ENCODE peak calls at places on chromosome 15, in five cellular contexts. E is epithelial cell of prostate, Q is M059J, O is amniotic epithelial cell, U is left lung. K is an unnamed sample.

GRCh38 chr15:90033006-90033405 is 31.9 kb downstream of the ZNF710 start:
- DNase-seq in E (no peak), Q (no peak), O (no peak), U (no peak), K (no peak)

GRCh38 chr15:45442497-45443135 is 64.3 kb upstream of the GATM start:
- DNase-seq in E (no peak), Q (peak), O (peak), U (no peak), K (no peak)

GRCh38 chr15:74312445-74313007 is 54.9 kb downstream of the CYP11A1 start:
- DNase-seq in E (no peak), Q (no peak), O (no peak), U (no peak), K (no peak)

GRCh38 chr15:101662203-101662602 is 10.0 kb upstream of the TM2D3 start:
- DNase-seq in E (no peak), Q (no peak), O (no peak), U (no peak), K (no peak)

GRCh38 chr15:84810073-84810840 is 6.9 kb upstream of the ALPK3 start:
- DNase-seq in E (no peak), Q (peak), O (no peak), U (no peak), K (no peak)

GRCh38 chr15:48974865-48975264 is 11.1 kb upstream of the SHC4 start:
- DNase-seq in E (no peak), Q (no peak), O (peak), U (no peak), K (no peak)

GRCh38 chr15:37740623-37741141 is 193.8 kb upstream of the TMCO5A start:
- DNase-seq in E (no peak), Q (no peak), O (no peak), U (no peak), K (no peak)

GRCh38 chr15:69478259-69478687 is 25.7 kb downstream of the RPLP1 start:
- DNase-seq in E (no peak), Q (peak), O (peak), U (peak), K (peak)

GRCh38 chr15:38300395-38300794 is 47.8 kb downstream of the SPRED1 start:
- DNase-seq in E (no peak), Q (no peak), O (peak), U (no peak), K (no peak)

GRCh38 chr15:80242132-80242769 is 9.8 kb downstream of the CTXND1 start:
- DNase-seq in E (no peak), Q (peak), O (peak), U (no peak), K (peak)

GRCh38 chr15:29682361-29682760 is 139.9 kb downstream of the TJP1 start:
- DNase-seq in E (no peak), Q (no peak), O (no peak), U (no peak), K (no peak)

GRCh38 chr15:92714457-92715401 is 59.2 kb upstream of the FAM174B start:
- DNase-seq in E (no peak), Q (peak), O (peak), U (peak), K (peak)

GRCh38 chr15:88983861-88984429 is 70.8 kb upstream of the MFGE8 start:
- DNase-seq in E (no peak), Q (no peak), O (no peak), U (no peak), K (no peak)

GRCh38 chr15:73069109-73069508 is 16.8 kb downstream of the NEO1 start:
- DNase-seq in E (no peak), Q (no peak), O (no peak), U (no peak), K (no peak)

GRCh38 chr15:51731549-51732267 is 5.7 kb downstream of the LYSMD2 start:
- DNase-seq in E (no peak), Q (peak), O (peak), U (no peak), K (peak)

GRCh38 chr15:70525551-70525950 is 237.8 kb downstream of the UACA start:
- DNase-seq in E (no peak), Q (no peak), O (no peak), U (no peak), K (no peak)

GRCh38 chr15:72907733-72908132 is 124.2 kb upstream of the ADPGK start:
- DNase-seq in E (no peak), Q (no peak), O (peak), U (no peak), K (no peak)

GRCh38 chr15:78790027-78790426 is 21.2 kb downstream of the ADAMTS7 start:
- DNase-seq in E (no peak), Q (no peak), O (no peak), U (no peak), K (no peak)

GRCh38 chr15:101156509-101157159 is 95.2 kb downstream of the CHSY1 start:
- DNase-seq in E (no peak), Q (no peak), O (no peak), U (no peak), K (no peak)

GRCh38 chr15:77418341-77419049 is 1.4 kb downstream of the PEAK1 start:
- DNase-seq in E (no peak), Q (peak), O (no peak), U (no peak), K (no peak)

GRCh38 chr15:62928996-62929350 is 113.6 kb upstream of the TPM1 start:
- DNase-seq in E (peak), Q (peak), O (no peak), U (no peak), K (no peak)

K was measured in H4.